ENCODE peak calls at places on chromosomes 7 and 10, in six cellular contexts. One of them, this sample, is unnamed.

GRCh38 chr10:29254123-29255046 is 34.5 kb upstream of the LYZL1 start:
- DNase-seq in epithelial cell of esophagus: no peak
- DNase-seq in astrocyte of the spinal cord: no peak
- DNase-seq in PC-3: no peak
- DNase-seq in GM23338: no peak
- DNase-seq in lower leg skin: no peak
- DNase-seq in this sample: no peak

GRCh38 chr7:157523766-157524421 is 187.1 kb downstream of the DNAJB6 start:
- DNase-seq in epithelial cell of esophagus: no peak
- DNase-seq in astrocyte of the spinal cord: no peak
- DNase-seq in PC-3: no peak
- DNase-seq in GM23338: no peak
- DNase-seq in lower leg skin: no peak
- DNase-seq in this sample: no peak

GRCh38 chr10:14838582-14839304 is 637 bp downstream of the HSPA14 start:
- DNase-seq in epithelial cell of esophagus: peak
- DNase-seq in astrocyte of the spinal cord: peak
- DNase-seq in PC-3: no peak
- DNase-seq in GM23338: peak
- DNase-seq in lower leg skin: peak
- DNase-seq in this sample: no peak

GRCh38 chr10:100876575-100877158 is 36.1 kb upstream of the SLF2 start:
- DNase-seq in epithelial cell of esophagus: no peak
- DNase-seq in astrocyte of the spinal cord: no peak
- DNase-seq in PC-3: no peak
- DNase-seq in GM23338: peak
- DNase-seq in lower leg skin: no peak
- DNase-seq in this sample: no peak

GRCh38 chr7:2093214-2093840 is 139.4 kb downstream of the MAD1L1 start:
- DNase-seq in epithelial cell of esophagus: no peak
- DNase-seq in astrocyte of the spinal cord: no peak
- DNase-seq in PC-3: no peak
- DNase-seq in GM23338: no peak
- DNase-seq in lower leg skin: no peak
- DNase-seq in this sample: no peak

GRCh38 chr10:97640174-97640867 is at the start of gene PI4K2A:
- DNase-seq in epithelial cell of esophagus: peak
- DNase-seq in astrocyte of the spinal cord: peak
- DNase-seq in PC-3: peak
- DNase-seq in GM23338: peak
- DNase-seq in lower leg skin: peak
- DNase-seq in this sample: peak

GRCh38 chr10:129956902-129957673 is 7.0 kb downstream of the EBF3 start:
- DNase-seq in epithelial cell of esophagus: no peak
- DNase-seq in astrocyte of the spinal cord: no peak
- DNase-seq in PC-3: no peak
- DNase-seq in GM23338: peak
- DNase-seq in lower leg skin: no peak
- DNase-seq in this sample: no peak

GRCh38 chr7:25619963-25620799 is 391.9 kb upstream of the NPVF start:
- DNase-seq in epithelial cell of esophagus: no peak
- DNase-seq in astrocyte of the spinal cord: no peak
- DNase-seq in PC-3: no peak
- DNase-seq in GM23338: no peak
- DNase-seq in lower leg skin: peak
- DNase-seq in this sample: no peak

GRCh38 chr7:141776374-141776773 is at the start of gene TAS2R4:
- DNase-seq in epithelial cell of esophagus: no peak
- DNase-seq in astrocyte of the spinal cord: no peak
- DNase-seq in PC-3: no peak
- DNase-seq in GM23338: no peak
- DNase-seq in lower leg skin: no peak
- DNase-seq in this sample: no peak

GRCh38 chr7:34057956-34058355 is 152.6 kb downstream of the BMPER start:
- DNase-seq in epithelial cell of esophagus: peak
- DNase-seq in astrocyte of the spinal cord: no peak
- DNase-seq in PC-3: no peak
- DNase-seq in GM23338: no peak
- DNase-seq in lower leg skin: no peak
- DNase-seq in this sample: no peak
- TF ChIP-seq CTCF in epithelial cell of esophagus: no peak
- TF ChIP-seq CTCF in astrocyte of the spinal cord: no peak
- TF ChIP-seq CTCF in PC-3: no peak
- TF ChIP-seq CTCF in GM23338: no peak
- TF ChIP-seq CTCF in lower leg skin: no peak
- TF ChIP-seq CTCF in this sample: no peak

GRCh38 chr10:86335257-86335656 is 31.3 kb downstream of the GRID1 start:
- DNase-seq in epithelial cell of esophagus: no peak
- DNase-seq in astrocyte of the spinal cord: no peak
- DNase-seq in PC-3: no peak
- DNase-seq in GM23338: no peak
- DNase-seq in lower leg skin: no peak
- DNase-seq in this sample: no peak
- H3K4me3 ChIP-seq in epithelial cell of esophagus: no peak
- H3K4me3 ChIP-seq in astrocyte of the spinal cord: no peak
- H3K4me3 ChIP-seq in PC-3: no peak
- H3K4me3 ChIP-seq in GM23338: no peak
- H3K4me3 ChIP-seq in lower leg skin: no peak
- H3K4me3 ChIP-seq in this sample: no peak

DNA sequence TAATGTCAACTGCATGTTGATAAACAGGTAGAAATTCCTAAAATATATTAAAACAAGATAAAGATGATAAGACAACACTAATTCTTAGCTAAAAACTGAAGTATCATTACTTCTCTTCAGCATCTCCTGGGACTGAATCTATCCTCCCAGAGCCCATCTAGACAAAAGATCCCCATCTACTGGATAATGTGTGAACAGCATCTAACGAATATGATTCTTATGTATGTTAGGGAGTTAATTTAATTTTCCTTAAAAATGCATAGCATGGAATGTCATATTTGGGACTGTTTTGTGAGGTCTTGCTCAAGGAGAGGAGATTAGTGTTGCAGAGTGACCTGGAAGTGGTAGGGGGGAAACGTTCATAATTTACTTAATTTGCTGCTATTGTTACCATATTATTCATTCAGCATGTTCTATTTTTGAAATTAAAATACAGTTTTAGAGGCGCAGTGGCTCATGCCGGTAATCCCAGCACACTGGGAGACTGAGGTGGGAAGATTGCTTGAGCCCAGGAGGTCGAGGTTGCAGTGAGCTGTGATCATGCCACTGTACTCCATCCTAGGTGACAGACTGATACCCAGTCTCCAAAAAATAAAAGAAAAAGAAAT is 305.1 kb upstream of the CSTF2T start:
- DNase-seq in epithelial cell of esophagus: peak
- DNase-seq in astrocyte of the spinal cord: peak
- DNase-seq in PC-3: peak
- DNase-seq in GM23338: peak
- DNase-seq in lower leg skin: no peak
- DNase-seq in this sample: no peak
- TF ChIP-seq CTCF in epithelial cell of esophagus: peak
- TF ChIP-seq CTCF in astrocyte of the spinal cord: peak
- TF ChIP-seq CTCF in PC-3: peak
- TF ChIP-seq CTCF in GM23338: peak
- TF ChIP-seq CTCF in lower leg skin: no peak
- TF ChIP-seq CTCF in this sample: peak

GRCh38 chr7:55500117-55500516 is 72.2 kb downstream of the VOPP1 start:
- DNase-seq in epithelial cell of esophagus: no peak
- DNase-seq in astrocyte of the spinal cord: no peak
- DNase-seq in PC-3: no peak
- DNase-seq in GM23338: no peak
- DNase-seq in lower leg skin: no peak
- DNase-seq in this sample: no peak
- H3K4me3 ChIP-seq in epithelial cell of esophagus: no peak
- H3K4me3 ChIP-seq in astrocyte of the spinal cord: no peak
- H3K4me3 ChIP-seq in PC-3: no peak
- H3K4me3 ChIP-seq in GM23338: no peak
- H3K4me3 ChIP-seq in lower leg skin: no peak
- H3K4me3 ChIP-seq in this sample: no peak

GRCh38 chr10:44731271-44731670 is 179.9 kb upstream of the TMEM72 start:
- DNase-seq in epithelial cell of esophagus: no peak
- DNase-seq in astrocyte of the spinal cord: no peak
- DNase-seq in PC-3: no peak
- DNase-seq in GM23338: no peak
- DNase-seq in lower leg skin: no peak
- DNase-seq in this sample: no peak

DNA sequence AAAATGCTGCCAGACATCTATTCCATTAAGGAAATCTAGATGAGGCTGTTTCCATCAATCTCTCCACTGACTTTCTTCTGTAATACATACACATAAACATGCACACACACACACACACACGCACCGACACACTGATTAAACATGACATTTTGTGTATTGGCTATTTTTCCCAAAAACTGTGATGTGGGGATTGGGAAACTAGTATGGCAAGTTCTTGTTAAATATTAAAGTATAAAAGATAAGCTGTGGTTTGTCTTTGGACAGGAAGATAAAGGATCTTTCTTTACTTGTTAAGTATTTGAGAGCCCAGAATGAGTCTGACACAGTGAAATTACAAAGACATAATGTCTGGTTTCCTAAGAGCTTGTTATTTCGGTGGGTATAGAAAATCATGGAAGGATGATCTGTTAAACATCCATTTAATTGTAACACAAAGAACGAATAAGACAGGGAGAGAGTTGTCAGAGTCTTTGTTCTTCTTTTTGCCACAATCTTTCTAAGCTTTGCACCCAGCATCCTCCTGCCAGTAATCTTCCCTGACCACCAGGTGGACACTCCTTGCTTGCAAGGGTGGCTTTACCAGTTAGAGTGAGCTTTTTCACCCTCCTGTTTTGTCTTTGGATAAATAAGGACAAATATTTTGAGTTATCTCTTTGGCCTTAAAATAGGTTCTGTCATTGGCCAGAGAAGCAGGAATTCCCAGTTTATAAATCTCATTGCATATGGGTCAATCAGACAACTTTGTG is 177.2 kb upstream of the TMEM72 start:
- DNase-seq in epithelial cell of esophagus: no peak
- DNase-seq in astrocyte of the spinal cord: no peak
- DNase-seq in PC-3: peak
- DNase-seq in GM23338: peak
- DNase-seq in lower leg skin: no peak
- DNase-seq in this sample: no peak
- TF ChIP-seq CTCF in epithelial cell of esophagus: peak
- TF ChIP-seq CTCF in astrocyte of the spinal cord: peak
- TF ChIP-seq CTCF in PC-3: peak
- TF ChIP-seq CTCF in GM23338: peak
- TF ChIP-seq CTCF in lower leg skin: no peak
- TF ChIP-seq CTCF in this sample: no peak

DNA sequence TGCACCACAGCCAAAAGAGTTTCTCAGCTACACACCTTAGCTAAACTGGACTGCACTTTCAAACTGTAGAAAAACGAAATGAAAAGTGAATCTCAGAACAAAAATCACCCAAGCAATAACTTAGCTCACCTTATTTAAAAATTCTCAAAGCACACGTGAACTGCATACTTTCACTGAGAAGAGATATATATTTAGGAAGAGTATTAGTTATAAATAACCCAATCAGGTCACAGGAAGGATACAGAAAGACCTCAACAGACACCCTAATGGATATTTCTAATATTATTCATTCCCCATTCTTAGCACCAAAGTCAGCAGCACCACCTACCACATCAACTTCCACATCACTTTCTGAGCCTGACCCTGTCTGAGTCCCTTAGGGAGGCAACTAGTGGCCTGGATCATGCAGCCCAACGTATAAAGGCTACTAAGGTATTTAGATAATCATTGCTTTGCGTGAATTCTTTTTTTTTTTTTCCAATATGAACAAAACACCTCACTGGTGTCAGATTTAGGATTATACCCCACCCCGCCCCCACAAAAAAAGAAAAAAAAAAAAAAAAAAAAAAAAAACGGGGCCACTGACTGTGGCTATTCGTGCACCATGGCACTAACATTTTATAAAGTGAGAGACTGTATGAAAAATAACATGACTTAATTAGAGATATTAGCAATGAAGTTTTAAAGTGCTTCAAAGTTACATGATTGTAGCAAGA is 2.6 kb downstream of the ABI1 start:
- DNase-seq in epithelial cell of esophagus: peak
- DNase-seq in astrocyte of the spinal cord: no peak
- DNase-seq in PC-3: no peak
- DNase-seq in GM23338: peak
- DNase-seq in lower leg skin: no peak
- DNase-seq in this sample: peak
- H3K4me3 ChIP-seq in epithelial cell of esophagus: peak
- H3K4me3 ChIP-seq in astrocyte of the spinal cord: no peak
- H3K4me3 ChIP-seq in PC-3: peak
- H3K4me3 ChIP-seq in GM23338: peak
- H3K4me3 ChIP-seq in lower leg skin: no peak
- H3K4me3 ChIP-seq in this sample: peak

This sample was measured in GM12864.